ENCODE peak calls at places on chromosomes 5 and 9, in four cellular contexts. A is GM03348, L is nucleus accumbens, E is neuronal stem cell. W is an unnamed sample.

GRCh38 chr5:126003309-126003708 is 419.9 kb upstream of the GRAMD2B start:
- DNase-seq in A (peak; percentile 8), L (no peak), E (no peak), W (peak; percentile 14)

GRCh38 chr5:81125959-81126358 is 107.2 kb upstream of the CKMT2 start:
- DNase-seq in A (no peak), L (no peak), E (no peak), W (no peak)

GRCh38 chr9:132312873-132313272 is 41.9 kb downstream of the SETX start:
- DNase-seq in A (no peak), L (no peak), E (no peak), W (no peak)

GRCh38 chr9:88268886-88269285 is 119.4 kb upstream of the SPIN1 start:
- DNase-seq in A (no peak), L (no peak), E (no peak), W (no peak)

GRCh38 chr9:128127990-128128835 is 684 bp upstream of the PTGES2 start:
- DNase-seq in A (peak; percentile 97), L (peak; percentile 93), E (peak; percentile 91), W (peak; percentile 99)

GRCh38 chr5:42586625-42587024 is 163.4 kb downstream of the GHR start:
- DNase-seq in A (no peak), L (no peak), E (no peak), W (no peak)

GRCh38 chr9:94860678-94861588 is 134.4 kb downstream of the AOPEP start:
- DNase-seq in A (peak; percentile 37), L (no peak), E (no peak), W (no peak)

GRCh38 chr9:130680836-130681768 is 12.5 kb upstream of the EXOSC2 start:
- DNase-seq in A (peak; percentile 93), L (peak; percentile 49), E (no peak), W (peak; percentile 85)

GRCh38 chr9:11269036-11269435 is 656.2 kb upstream of the PTPRD start:
- DNase-seq in A (no peak), L (no peak), E (no peak), W (no peak)

GRCh38 chr5:176677209-176677931 is 30.1 kb downstream of the TSPAN17 start:
- DNase-seq in A (no peak), L (no peak), E (no peak), W (no peak)

GRCh38 chr9:133942206-133942975 is 49.7 kb downstream of the VAV2 start:
- DNase-seq in A (no peak), L (no peak), E (no peak), W (peak; percentile 34)

GRCh38 chr9:76654575-76654974 is 109.7 kb upstream of the PCA3 start:
- DNase-seq in A (peak; percentile 73), L (no peak), E (no peak), W (no peak)

GRCh38 chr9:129812385-129812784 is 9.4 kb downstream of the TOR1B start:
- DNase-seq in A (no peak), L (no peak), E (no peak), W (no peak)

GRCh38 chr9:16619897-16620296 is 250.6 kb downstream of the BNC2 start:
- DNase-seq in A (no peak), L (no peak), E (no peak), W (no peak)

GRCh38 chr5:127074466-127074865 is 1.2 kb upstream of the C5orf63 start:
- DNase-seq in A (no peak), L (no peak), E (no peak), W (no peak)

GRCh38 chr5:143700994-143701393 is 111.0 kb upstream of the HMHB1 start:
- DNase-seq in A (no peak), L (no peak), E (no peak), W (no peak)

GRCh38 chr5:56900395-56900794 is 9.0 kb upstream of the SETD9 start:
- DNase-seq in A (peak; percentile 30), L (no peak), E (no peak), W (no peak)

GRCh38 chr9:129414377-129415021 is 206.4 kb downstream of the C9orf50 start:
- DNase-seq in A (peak; percentile 56), L (peak; percentile 38), E (peak; percentile 81), W (no peak)

GRCh38 chr5:133130387-133131118 is 78.7 kb downstream of the HSPA4 start:
- DNase-seq in A (no peak), L (no peak), E (no peak), W (no peak)

GRCh38 chr9:81292056-81292805 is 397.1 kb downstream of the TLE1 start:
- DNase-seq in A (no peak), L (no peak), E (no peak), W (no peak)

GRCh38 chr9:8648271-8648670 is 848.7 kb upstream of the DMAC1 start:
- DNase-seq in A (no peak), L (no peak), E (no peak), W (no peak)

GRCh38 chr5:148970228-148970627 is 92.6 kb downstream of the SH3TC2 start:
- DNase-seq in A (no peak), L (no peak), E (no peak), W (no peak)

GRCh38 chr5:139641116-139642080 is 6.8 kb upstream of the CXXC5 start:
- DNase-seq in A (no peak), L (no peak), E (no peak), W (peak; percentile 9)

GRCh38 chr5:128143911-128144310 is 60.3 kb downstream of the SLC12A2 start:
- DNase-seq in A (no peak), L (no peak), E (no peak), W (no peak)